ENCODE peak calls at places on chromosomes 16 and 17, in ten cellular contexts. Z is transverse colon, T is upper lobe of right lung, U is stomach, Y is body of pancreas, M is MM.1S, L is heart right ventricle, S is breast epithelium, I is psoas muscle, F is neural progenitor cell. W is an unnamed sample.

GRCh38 chr16:9270424-9270823 is 179.0 kb downstream of the HAPSTR1 start:
- DNase-seq in S (no peak), I (no peak), Z (no peak), F (no peak), Y (peak), T (no peak), L (no peak), U (no peak), M (no peak), W (no peak)

GRCh38 chr17:7240375-7240774 is 1.1 kb upstream of the PHF23 start:
- DNase-seq in S (no peak), Y (no peak), U (no peak), Z (no peak), F (no peak), T (no peak), L (no peak), M (no peak), I (no peak), W (no peak)

GRCh38 chr16:23301251-23302044 is 654 bp upstream of the SCNN1B start:
- DNase-seq in U (no peak), T (no peak), F (no peak), I (no peak), M (no peak), L (no peak), Y (no peak), S (no peak), Z (no peak), W (no peak)

GRCh38 chr17:19263621-19264010 is 26.4 kb downstream of the EPN2 start:
- DNase-seq in U (no peak), I (peak), Z (no peak), Y (no peak), T (no peak), F (no peak), S (no peak), M (no peak), L (no peak), W (no peak)

GRCh38 chr16:28103516-28104170 is 40.1 kb upstream of the GSG1L start:
- DNase-seq in I (no peak), Z (no peak), L (no peak), T (peak), F (no peak), U (no peak), Y (no peak), S (no peak), M (no peak), W (no peak)

GRCh38 chr16:71360378-71360777 is 1.9 kb downstream of the CALB2 start:
- DNase-seq in F (no peak), S (no peak), U (no peak), M (no peak), T (no peak), L (no peak), Y (no peak), I (no peak), Z (no peak), W (no peak)

GRCh38 chr16:84356176-84356575 is 12.2 kb upstream of the ATP2C2 start:
- DNase-seq in M (no peak), T (no peak), L (no peak), F (no peak), I (no peak), U (no peak), Z (no peak), S (no peak), Y (no peak), W (no peak)

GRCh38 chr16:14419817-14420216 is 210.2 kb downstream of the PARN start:
- DNase-seq in L (no peak), S (no peak), Y (no peak), U (no peak), M (no peak), I (no peak), F (no peak), Z (no peak), T (no peak), W (no peak)

GRCh38 chr17:64400644-64401043 is 10.0 kb upstream of the PECAM1 start:
- DNase-seq in T (no peak), Y (no peak), F (no peak), I (no peak), L (no peak), M (no peak), Z (no peak), S (no peak), U (no peak), W (no peak)

GRCh38 chr16:78390070-78390469 is 290.6 kb downstream of the WWOX start:
- DNase-seq in S (no peak), Z (no peak), L (no peak), T (no peak), I (no peak), U (no peak), M (no peak), F (no peak), Y (no peak), W (peak)

GRCh38 chr17:39178516-39178915 is 12.6 kb upstream of the ARL5C start:
- DNase-seq in M (no peak), Y (no peak), T (no peak), I (no peak), S (no peak), F (no peak), L (no peak), U (no peak), Z (peak), W (peak)

GRCh38 chr17:39835038-39835786 is 28.9 kb downstream of the IKZF3 start:
- DNase-seq in U (no peak), I (no peak), Y (no peak), S (no peak), T (no peak), Z (no peak), M (no peak), F (peak), L (no peak), W (no peak)

GRCh38 chr16:48276102-48276501 is 28.8 kb upstream of the ABCC11 start:
- DNase-seq in T (no peak), L (no peak), F (no peak), S (no peak), M (no peak), I (no peak), U (no peak), Z (no peak), Y (no peak), W (peak)

GRCh38 chr17:45146616-45147101 is 1.6 kb upstream of the HEXIM1 start:
- DNase-seq in F (no peak), T (no peak), L (no peak), S (no peak), Z (peak), I (no peak), U (peak), M (no peak), Y (no peak), W (peak)

GRCh38 chr16:66905633-66906539 is 12.8 kb downstream of the CDH16 start:
- DNase-seq in F (peak), U (peak), S (no peak), Z (peak), Y (peak), T (no peak), M (peak), I (no peak), L (peak), W (peak)

GRCh38 chr17:9334536-9335446 is 240.8 kb downstream of the STX8 start:
- DNase-seq in F (no peak), T (no peak), Z (no peak), U (no peak), I (no peak), Y (no peak), S (no peak), M (no peak), L (no peak), W (peak)

DNA sequence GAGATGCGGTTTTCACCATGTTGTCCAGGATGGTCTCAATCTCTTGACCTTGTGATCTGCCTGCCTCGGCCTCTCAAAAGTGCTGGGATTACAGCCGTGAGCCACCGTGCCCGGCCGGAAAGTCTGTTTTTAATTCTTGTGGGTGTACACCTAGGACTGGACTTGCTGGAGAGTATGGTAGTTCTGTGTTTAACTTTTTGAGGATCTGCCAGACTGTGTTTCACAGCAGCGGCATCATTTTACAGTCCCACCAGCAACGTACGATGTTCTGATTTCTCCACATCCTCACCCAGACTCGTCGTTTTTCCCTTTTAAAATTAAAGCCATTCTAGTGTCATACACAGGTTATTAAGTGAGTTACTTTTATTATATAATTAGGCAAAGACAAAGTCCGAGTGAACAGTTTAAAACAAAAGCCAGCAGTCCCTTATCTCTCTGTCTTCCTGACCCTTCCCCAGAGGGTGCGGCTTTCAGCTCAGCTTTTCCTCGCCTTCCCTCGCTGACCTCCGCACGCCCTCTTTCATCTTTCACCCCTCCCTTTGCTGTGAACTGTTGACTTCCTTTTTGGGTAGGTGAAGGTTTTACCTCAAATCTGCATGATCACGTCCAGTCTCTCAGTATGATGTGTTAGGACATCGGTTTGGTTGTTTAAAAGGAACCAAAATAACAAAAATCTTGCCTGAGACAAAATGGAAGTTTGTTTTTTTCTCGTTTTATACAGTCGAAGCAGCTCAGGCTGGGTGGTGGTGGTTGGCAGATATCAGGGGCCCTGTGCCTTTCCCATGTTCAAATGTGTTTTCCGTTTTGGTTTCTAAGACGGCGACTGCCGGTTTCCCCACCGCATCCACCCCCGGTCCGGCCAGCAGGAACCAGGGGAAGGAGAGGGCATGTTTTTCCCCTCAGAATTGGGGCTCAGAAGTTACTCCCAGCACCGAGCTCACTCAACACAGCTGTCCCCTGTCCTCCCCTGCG is 18.0 kb downstream of the FAM234A start:
- DNase-seq in Z (peak), S (no peak), M (no peak), I (no peak), L (no peak), U (no peak), Y (no peak), T (no peak), F (no peak), W (peak)
- H3K27ac ChIP-seq in Z (peak), S (no peak), M (no peak), I (no peak), L (peak), U (peak), Y (no peak), T (peak), F (no peak), W (peak)

GRCh38 chr16:25065899-25066298 is 45.6 kb upstream of the LCMT1 start:
- DNase-seq in Z (no peak), T (no peak), F (no peak), Y (no peak), M (no peak), L (no peak), U (no peak), I (no peak), S (no peak), W (peak)
- H3K27ac ChIP-seq in Z (peak), T (peak), F (no peak), Y (peak), M (no peak), L (peak), U (peak), I (peak), S (peak), W (no peak)

GRCh38 chr16:29680180-29680598 is 1.2 kb downstream of the QPRT start:
- DNase-seq in Y (no peak), U (no peak), I (no peak), F (no peak), S (no peak), T (no peak), Z (peak), L (no peak), M (no peak), W (peak)
- H3K27ac ChIP-seq in Y (no peak), U (no peak), I (no peak), F (no peak), S (no peak), T (no peak), Z (peak), L (no peak), M (no peak), W (no peak)

GRCh38 chr17:2146132-2146871 is 91.4 kb downstream of the HIC1 start:
- DNase-seq in Y (no peak), U (no peak), S (no peak), L (no peak), F (no peak), T (peak), I (no peak), Z (no peak), M (no peak), W (no peak)
- H3K27ac ChIP-seq in Y (no peak), U (no peak), S (no peak), L (no peak), F (no peak), T (peak), I (no peak), Z (no peak), M (no peak), W (no peak)

GRCh38 chr16:50278251-50278650 is 11.9 kb downstream of the ADCY7 start:
- DNase-seq in U (no peak), F (no peak), T (no peak), Z (no peak), Y (no peak), S (no peak), L (no peak), I (no peak), M (no peak), W (no peak)

GRCh38 chr16:50280932-50281331 is 14.6 kb downstream of the ADCY7 start:
- DNase-seq in S (no peak), Z (no peak), U (no peak), L (no peak), T (no peak), I (peak), M (no peak), F (no peak), Y (no peak), W (no peak)

GRCh38 chr16:50276801-50277560 is 10.6 kb downstream of the ADCY7 start:
- DNase-seq in U (no peak), Y (no peak), M (no peak), S (no peak), I (no peak), T (no peak), F (no peak), Z (no peak), L (no peak), W (no peak)

GRCh38 chr16:50281391-50282009 is 15.1 kb downstream of the ADCY7 start:
- DNase-seq in F (no peak), S (no peak), U (no peak), L (no peak), M (no peak), I (peak), Y (no peak), T (no peak), Z (no peak), W (no peak)

GRCh38 chr16:50279142-50279865 is 13.0 kb downstream of the ADCY7 start:
- DNase-seq in U (peak), Z (peak), Y (no peak), F (no peak), T (peak), I (peak), S (no peak), L (peak), M (no peak), W (peak)
- H3K27ac ChIP-seq in U (no peak), Z (peak), Y (no peak), F (no peak), T (no peak), I (no peak), S (no peak), L (no peak), M (no peak), W (no peak)

GRCh38 chr17:10729334-10730193 is at the start of gene TMEM220:
- DNase-seq in Z (peak), Y (peak), L (peak), I (peak), T (peak), S (peak), F (peak), M (peak), U (peak), W (peak)

GRCh38 chr17:10727192-10727591 is 2.6 kb downstream of the TMEM220 start:
- DNase-seq in I (no peak), F (no peak), Y (no peak), M (no peak), U (no peak), Z (no peak), L (no peak), S (no peak), T (no peak), W (no peak)

GRCh38 chr17:10733666-10734065 is 3.8 kb upstream of the TMEM220 start:
- DNase-seq in Z (peak), S (no peak), U (no peak), L (no peak), I (no peak), T (no peak), F (no peak), M (no peak), Y (no peak), W (peak)

GRCh38 chr17:10728331-10728730 is 1.5 kb downstream of the TMEM220 start:
- DNase-seq in T (no peak), U (no peak), L (no peak), M (no peak), I (no peak), F (no peak), Z (no peak), Y (no peak), S (no peak), W (no peak)

GRCh38 chr17:10730956-10731879 is 1.4 kb upstream of the TMEM220 start:
- DNase-seq in Y (no peak), I (no peak), Z (no peak), F (no peak), T (no peak), S (no peak), L (no peak), M (no peak), U (peak), W (no peak)
- H3K27ac ChIP-seq in Y (no peak), I (no peak), Z (peak), F (no peak), T (no peak), S (no peak), L (no peak), M (no peak), U (peak), W (peak)

DNA sequence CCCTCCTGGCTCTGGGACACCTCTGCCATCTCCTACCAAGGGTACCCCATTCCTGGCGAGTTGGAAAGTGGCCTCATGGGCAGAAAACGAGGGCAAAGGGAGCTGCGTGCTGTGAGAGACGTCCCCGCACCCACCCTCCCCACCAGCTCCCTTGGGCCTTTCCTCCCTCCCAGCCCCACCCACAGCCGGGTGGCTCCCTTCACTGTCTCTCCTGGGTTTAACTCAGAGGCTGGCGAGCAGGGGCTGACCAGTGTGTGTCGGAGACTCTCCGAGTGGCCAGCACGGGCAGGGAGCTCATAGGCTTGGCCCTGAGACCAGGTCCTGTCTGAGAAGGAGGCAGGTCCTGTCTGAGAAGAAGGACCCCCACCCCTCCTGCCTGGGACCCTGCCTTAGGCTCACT is 26.1 kb downstream of the METRNL start:
- DNase-seq in M (no peak), Z (no peak), Y (no peak), I (no peak), L (no peak), U (no peak), F (no peak), T (no peak), S (no peak), W (no peak)
- H3K27ac ChIP-seq in M (no peak), Z (peak), Y (peak), I (no peak), L (no peak), U (peak), F (no peak), T (no peak), S (no peak), W (no peak)

GRCh38 chr16:3864562-3864961 is 16.0 kb downstream of the CREBBP start:
- DNase-seq in Z (no peak), Y (no peak), S (no peak), I (no peak), F (no peak), U (no peak), M (no peak), T (no peak), L (no peak), W (no peak)

GRCh38 chr16:3866703-3867431 is 13.6 kb downstream of the CREBBP start:
- DNase-seq in S (no peak), M (no peak), Z (no peak), L (no peak), I (no peak), T (no peak), Y (no peak), F (no peak), U (no peak), W (no peak)

GRCh38 chr16:3863587-3863986 is 16.9 kb downstream of the CREBBP start:
- DNase-seq in U (no peak), F (no peak), Z (no peak), S (no peak), T (no peak), I (no peak), M (no peak), Y (no peak), L (no peak), W (no peak)

GRCh38 chr16:3861808-3862451 is 18.6 kb downstream of the CREBBP start:
- DNase-seq in M (no peak), I (no peak), S (no peak), L (no peak), U (no peak), F (peak), T (no peak), Z (no peak), Y (no peak), W (no peak)

DNA sequence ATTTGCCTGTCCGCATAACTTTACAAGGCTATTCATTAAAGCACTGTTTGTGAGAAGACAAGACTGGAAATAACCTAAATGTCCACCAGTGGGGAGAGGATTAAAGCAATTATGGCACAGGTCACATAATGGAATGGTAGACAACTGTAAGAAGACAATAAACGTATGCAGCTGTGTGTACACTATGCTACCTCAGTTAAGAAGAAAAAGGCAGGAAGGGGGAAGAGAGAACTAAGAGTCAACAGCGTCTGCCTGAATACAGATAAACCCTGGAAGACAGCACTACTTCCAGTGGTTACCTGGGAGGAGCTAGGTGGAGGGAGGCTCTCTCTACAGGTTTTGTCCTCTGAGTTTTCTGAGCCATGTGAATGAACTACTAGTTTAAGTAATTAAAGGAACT is 15.3 kb downstream of the CREBBP start:
- DNase-seq in Z (no peak), U (no peak), M (no peak), F (no peak), I (no peak), Y (no peak), T (no peak), L (no peak), S (no peak), W (no peak)
- H3K27ac ChIP-seq in Z (no peak), U (no peak), M (no peak), F (no peak), I (no peak), Y (no peak), T (no peak), L (no peak), S (no peak), W (no peak)

GRCh38 chr17:79841369-79842135 is 2.3 kb upstream of the CBX4 start:
- DNase-seq in T (no peak), F (peak), S (no peak), Z (no peak), U (no peak), Y (no peak), L (no peak), I (no peak), M (no peak), W (no peak)
- H3K27ac ChIP-seq in T (no peak), F (no peak), S (no peak), Z (no peak), U (no peak), Y (no peak), L (no peak), I (no peak), M (no peak), W (no peak)